ENCODE peak calls at places on chromosome 19, in ten cellular contexts. L, D, Z, G, W, N, P, O, B and C are unnamed samples.

GRCh38 chr19:24033962-24034342 is 53.0 kb upstream of the ZNF254 start:
- DNase-seq in L (peak), D (peak), Z (peak), G (peak), W (peak), N (peak), P (peak), O (peak), B (peak), C (peak)

GRCh38 chr19:5718579-5719273 is 1.2 kb downstream of the LONP1 start:
- DNase-seq in L (no peak), D (no peak), Z (peak), G (no peak), W (peak), N (no peak), P (peak), O (no peak), B (peak), C (peak)

GRCh38 chr19:54124393-54124792 is 8.8 kb downstream of the PRPF31 start:
- DNase-seq in L (no peak), D (no peak), Z (no peak), G (no peak), W (no peak), N (no peak), P (no peak), O (no peak), B (no peak), C (no peak)

GRCh38 chr19:30160426-30160825 is 211.8 kb upstream of the ZNF536 start:
- DNase-seq in L (no peak), D (no peak), Z (no peak), G (no peak), W (no peak), N (no peak), P (no peak), O (no peak), B (no peak), C (no peak)

GRCh38 chr19:4031420-4031819 is 23.9 kb downstream of the PIAS4 start:
- DNase-seq in L (no peak), D (no peak), Z (no peak), G (no peak), W (no peak), N (no peak), P (no peak), O (no peak), B (no peak), C (no peak)

GRCh38 chr19:49419173-49419572 is 4.1 kb downstream of the PTH2 start:
- DNase-seq in L (no peak), D (no peak), Z (no peak), G (no peak), W (no peak), N (no peak), P (no peak), O (no peak), B (no peak), C (no peak)

GRCh38 chr19:2047449-2048103 is 3.5 kb downstream of the MKNK2 start:
- DNase-seq in L (no peak), D (peak), Z (no peak), G (no peak), W (no peak), N (no peak), P (no peak), O (no peak), B (peak), C (no peak)

GRCh38 chr19:47699360-47699917 is 13.8 kb upstream of the EHD2 start:
- DNase-seq in L (peak), D (peak), Z (peak), G (no peak), W (no peak), N (no peak), P (peak), O (peak), B (peak), C (peak)

GRCh38 chr19:1151917-1152601 is 22.0 kb downstream of the SBNO2 start:
- DNase-seq in L (no peak), D (no peak), Z (no peak), G (no peak), W (no peak), N (no peak), P (no peak), O (no peak), B (no peak), C (no peak)

GRCh38 chr19:39695759-39696158 is 8.5 kb upstream of the LGALS14 start:
- DNase-seq in L (no peak), D (no peak), Z (no peak), G (no peak), W (no peak), N (no peak), P (no peak), O (no peak), B (no peak), C (no peak)

GRCh38 chr19:10461047-10461949 is 41.0 kb downstream of the PDE4A start:
- DNase-seq in L (peak), D (peak), Z (peak), G (no peak), W (peak), N (peak), P (peak), O (peak), B (peak), C (peak)

GRCh38 chr19:31499826-31500539 is 150.7 kb upstream of the TSHZ3 start:
- DNase-seq in L (no peak), D (no peak), Z (no peak), G (no peak), W (no peak), N (no peak), P (no peak), O (no peak), B (no peak), C (no peak)

GRCh38 chr19:47188507-47189033 is 42.4 kb downstream of the BBC3 start:
- DNase-seq in L (no peak), D (no peak), Z (no peak), G (no peak), W (no peak), N (no peak), P (no peak), O (no peak), B (no peak), C (no peak)

GRCh38 chr19:18730885-18731513 is 47.5 kb downstream of the CRTC1 start:
- DNase-seq in L (no peak), D (no peak), Z (peak), G (no peak), W (no peak), N (no peak), P (no peak), O (no peak), B (no peak), C (no peak)

GRCh38 chr19:16772841-16773240 is 53.2 kb downstream of the NWD1 start:
- DNase-seq in L (no peak), D (no peak), Z (no peak), G (no peak), W (no peak), N (no peak), P (no peak), O (no peak), B (no peak), C (no peak)

GRCh38 chr19:58009666-58010301 is 7.2 kb upstream of the ZNF606 start:
- DNase-seq in L (no peak), D (peak), Z (peak), G (peak), W (peak), N (peak), P (peak), O (peak), B (peak), C (peak)

GRCh38 chr19:8194528-8195275 is 14.5 kb upstream of the CERS4 start:
- DNase-seq in L (no peak), D (peak), Z (peak), G (no peak), W (no peak), N (no peak), P (no peak), O (no peak), B (peak), C (no peak)

GRCh38 chr19:2136796-2137195 is 14.6 kb downstream of the AP3D1 start:
- DNase-seq in L (no peak), D (no peak), Z (no peak), G (no peak), W (no peak), N (no peak), P (no peak), O (no peak), B (no peak), C (no peak)

GRCh38 chr19:55437410-55437809 is 5.7 kb downstream of the SHISA7 start:
- DNase-seq in L (peak), D (peak), Z (no peak), G (no peak), W (peak), N (no peak), P (no peak), O (no peak), B (no peak), C (peak)

GRCh38 chr19:45613926-45614725 is 12.1 kb upstream of the GPR4 start:
- DNase-seq in L (no peak), D (no peak), Z (peak), G (no peak), W (peak), N (no peak), P (peak), O (no peak), B (peak), C (peak)

GRCh38 chr19:57587529-57587928 is 3.6 kb downstream of the ZIK1 start:
- DNase-seq in L (no peak), D (no peak), Z (no peak), G (no peak), W (peak), N (no peak), P (no peak), O (no peak), B (no peak), C (no peak)

GRCh38 chr19:13884726-13885591 is 8.0 kb downstream of the NANOS3 start:
- DNase-seq in L (no peak), D (no peak), Z (no peak), G (no peak), W (no peak), N (peak), P (no peak), O (peak), B (no peak), C (no peak)

GRCh38 chr19:48443262-48443661 is 2.5 kb upstream of the GRWD1 start:
- DNase-seq in L (no peak), D (peak), Z (no peak), G (no peak), W (no peak), N (peak), P (no peak), O (peak), B (no peak), C (peak)

GRCh38 chr19:16285769-16286564 is 38.7 kb upstream of the KLF2 start:
- DNase-seq in L (no peak), D (peak), Z (no peak), G (no peak), W (peak), N (peak), P (no peak), O (peak), B (no peak), C (no peak)

GRCh38 chr19:32363175-32363574 is 17.8 kb downstream of the ZNF507 start:
- DNase-seq in L (no peak), D (no peak), Z (no peak), G (no peak), W (peak), N (no peak), P (no peak), O (no peak), B (no peak), C (no peak)